ENCODE peak calls at places on chromosomes 16 and 17, in five cellular contexts. K is fibroblast of villous mesenchyme, V is tibial nerve, D is endothelial cell of umbilical vein, I is EL. U is an unnamed sample.

GRCh38 chr16:81449241-81449640 is 4.6 kb downstream of the CMIP start:
- DNase-seq in K (no peak), V (no peak), D (no peak), I (no peak), U (no peak)

GRCh38 chr17:44751331-44751730 is 7.5 kb upstream of the ADAM11 start:
- DNase-seq in K (no peak), V (no peak), D (no peak), I (no peak), U (no peak)

GRCh38 chr17:4433515-4434031 is at the start of gene SPNS3:
- DNase-seq in K (no peak), V (no peak), D (no peak), I (peak; percentile 32), U (peak; percentile 25)

GRCh38 chr17:18181358-18181757 is 2.3 kb upstream of the ALKBH5 start:
- DNase-seq in K (no peak), V (no peak), D (no peak), I (no peak), U (peak; percentile 75)

GRCh38 chr17:66567234-66568170 is 265.1 kb downstream of the PRKCA start:
- DNase-seq in K (peak; percentile 88), V (peak; percentile 76), D (peak; percentile 97), I (peak; percentile 93), U (peak; percentile 81)

GRCh38 chr16:85296859-85297698 is 184.8 kb upstream of the CIBAR2 start:
- DNase-seq in K (peak; percentile 32), V (no peak), D (peak; percentile 17), I (peak; percentile 45), U (peak; percentile 29)

GRCh38 chr17:73307130-73307529 is 4.7 kb downstream of the CDC42EP4 start:
- DNase-seq in K (no peak), V (no peak), D (no peak), I (no peak), U (peak; percentile 55)

GRCh38 chr17:67198131-67198530 is 46.9 kb downstream of the HELZ start:
- DNase-seq in K (no peak), V (no peak), D (no peak), I (no peak), U (no peak)

GRCh38 chr17:66431910-66432309 is 129.5 kb downstream of the PRKCA start:
- DNase-seq in K (peak; percentile 87), V (no peak), D (peak; percentile 65), I (peak; percentile 85), U (peak; percentile 57)